ENCODE peak calls at places on chromosomes 2 and 18, in ten cellular contexts. One of them, this sample, is unnamed. For H3K9me3, the result is how much of the 10 kb centered on the place peaks cover.

GRCh38 chr18:25144835-25145234 is 207.1 kb downstream of the ZNF521 start:
- DNase-seq in T-helper 17 cell: no peak
- DNase-seq in lower lobe of right lung: no peak
- DNase-seq in adipocyte: peak
- DNase-seq in stomach: no peak
- DNase-seq in right cardiac atrium: peak
- DNase-seq in endodermal cell: no peak
- DNase-seq in WERI-Rb-1: no peak
- DNase-seq in AG04450: peak
- DNase-seq in cardiac muscle cell: no peak
- DNase-seq in this sample: no peak

GRCh38 chr2:111689174-111689573 is 194.8 kb downstream of the ANAPC1 start:
- DNase-seq in right cardiac atrium: no peak
- DNase-seq in endodermal cell: no peak
- DNase-seq in lower lobe of right lung: no peak
- DNase-seq in AG04450: no peak
- DNase-seq in adipocyte: no peak
- DNase-seq in WERI-Rb-1: no peak
- DNase-seq in stomach: no peak
- DNase-seq in cardiac muscle cell: no peak
- DNase-seq in T-helper 17 cell: no peak
- DNase-seq in this sample: no peak

GRCh38 chr18:26656944-26657536 is 108.7 kb upstream of the KCTD1 start:
- DNase-seq in adipocyte: peak
- DNase-seq in AG04450: peak
- DNase-seq in right cardiac atrium: peak
- DNase-seq in endodermal cell: peak
- DNase-seq in lower lobe of right lung: peak
- DNase-seq in cardiac muscle cell: peak
- DNase-seq in WERI-Rb-1: peak
- DNase-seq in stomach: peak
- DNase-seq in T-helper 17 cell: no peak
- DNase-seq in this sample: peak

GRCh38 chr2:104432401-104432800 is 421.5 kb upstream of the POU3F3 start:
- DNase-seq in endodermal cell: no peak
- DNase-seq in T-helper 17 cell: no peak
- DNase-seq in WERI-Rb-1: no peak
- DNase-seq in right cardiac atrium: no peak
- DNase-seq in lower lobe of right lung: no peak
- DNase-seq in AG04450: no peak
- DNase-seq in adipocyte: no peak
- DNase-seq in stomach: no peak
- DNase-seq in cardiac muscle cell: no peak
- DNase-seq in this sample: no peak

GRCh38 chr2:190679813-190680591 is 31.1 kb downstream of the NAB1 start:
- DNase-seq in right cardiac atrium: peak
- DNase-seq in endodermal cell: peak
- DNase-seq in cardiac muscle cell: peak
- DNase-seq in stomach: peak
- DNase-seq in T-helper 17 cell: peak
- DNase-seq in AG04450: no peak
- DNase-seq in WERI-Rb-1: peak
- DNase-seq in adipocyte: no peak
- DNase-seq in lower lobe of right lung: peak
- DNase-seq in this sample: peak

GRCh38 chr18:12308386-12309100 is 502 bp downstream of the TUBB6 start:
- DNase-seq in AG04450: peak
- DNase-seq in endodermal cell: peak
- DNase-seq in lower lobe of right lung: peak
- DNase-seq in stomach: peak
- DNase-seq in cardiac muscle cell: peak
- DNase-seq in WERI-Rb-1: peak
- DNase-seq in right cardiac atrium: peak
- DNase-seq in T-helper 17 cell: no peak
- DNase-seq in adipocyte: peak
- DNase-seq in this sample: peak

GRCh38 chr18:55319517-55319905 is 268.5 kb downstream of the TCF4 start:
- DNase-seq in AG04450: no peak
- DNase-seq in WERI-Rb-1: no peak
- DNase-seq in stomach: no peak
- DNase-seq in T-helper 17 cell: no peak
- DNase-seq in lower lobe of right lung: no peak
- DNase-seq in right cardiac atrium: no peak
- DNase-seq in endodermal cell: no peak
- DNase-seq in adipocyte: peak
- DNase-seq in cardiac muscle cell: no peak
- DNase-seq in this sample: no peak

GRCh38 chr2:238892796-238893195 is 44.9 kb downstream of the TWIST2 start:
- DNase-seq in adipocyte: no peak
- DNase-seq in T-helper 17 cell: no peak
- DNase-seq in right cardiac atrium: no peak
- DNase-seq in WERI-Rb-1: no peak
- DNase-seq in endodermal cell: no peak
- DNase-seq in stomach: no peak
- DNase-seq in cardiac muscle cell: no peak
- DNase-seq in lower lobe of right lung: no peak
- DNase-seq in AG04450: no peak
- DNase-seq in this sample: no peak

GRCh38 chr18:63368611-63369010 is 1.6 kb upstream of the KDSR start:
- DNase-seq in T-helper 17 cell: no peak
- DNase-seq in stomach: no peak
- DNase-seq in lower lobe of right lung: no peak
- DNase-seq in right cardiac atrium: no peak
- DNase-seq in adipocyte: peak
- DNase-seq in AG04450: no peak
- DNase-seq in endodermal cell: no peak
- DNase-seq in cardiac muscle cell: no peak
- DNase-seq in WERI-Rb-1: no peak
- DNase-seq in this sample: no peak

GRCh38 chr2:172305066-172305465 is 122.3 kb upstream of the ITGA6 start:
- DNase-seq in stomach: no peak
- DNase-seq in cardiac muscle cell: no peak
- DNase-seq in T-helper 17 cell: no peak
- DNase-seq in AG04450: no peak
- DNase-seq in adipocyte: no peak
- DNase-seq in WERI-Rb-1: no peak
- DNase-seq in right cardiac atrium: no peak
- DNase-seq in endodermal cell: no peak
- DNase-seq in lower lobe of right lung: no peak
- DNase-seq in this sample: no peak

GRCh38 chr2:239296020-239296932 is 104.5 kb downstream of the HDAC4 start:
- DNase-seq in right cardiac atrium: peak
- DNase-seq in adipocyte: no peak
- DNase-seq in T-helper 17 cell: no peak
- DNase-seq in lower lobe of right lung: no peak
- DNase-seq in AG04450: no peak
- DNase-seq in cardiac muscle cell: no peak
- DNase-seq in endodermal cell: peak
- DNase-seq in stomach: peak
- DNase-seq in WERI-Rb-1: no peak
- DNase-seq in this sample: no peak

GRCh38 chr2:140247451-140248205 is 1467.4 kb upstream of the NXPH2 start:
- DNase-seq in adipocyte: peak
- DNase-seq in AG04450: no peak
- DNase-seq in endodermal cell: no peak
- DNase-seq in cardiac muscle cell: no peak
- DNase-seq in stomach: no peak
- DNase-seq in right cardiac atrium: no peak
- DNase-seq in WERI-Rb-1: no peak
- DNase-seq in lower lobe of right lung: no peak
- DNase-seq in T-helper 17 cell: no peak
- DNase-seq in this sample: no peak

DNA sequence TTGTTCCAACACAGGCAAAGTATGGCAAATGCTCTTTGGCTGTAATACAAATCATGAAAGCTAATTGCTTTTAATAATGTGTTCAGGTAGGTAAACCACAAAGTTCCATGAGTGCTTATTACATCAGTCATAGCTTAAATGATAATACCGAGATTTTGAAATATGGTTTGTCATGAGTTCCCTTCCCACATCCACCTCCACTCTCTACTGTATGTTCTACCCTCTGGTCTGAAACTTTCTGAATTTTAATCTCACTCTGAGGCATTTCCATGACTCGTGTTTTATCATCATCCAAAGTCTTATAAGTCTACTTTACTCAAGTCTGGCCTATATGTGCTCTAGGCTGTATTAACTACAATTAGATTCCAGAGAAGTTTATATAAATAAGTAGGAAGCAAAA is 354.8 kb downstream of the AKAIN1 start:
- DNase-seq in cardiac muscle cell: no peak
- DNase-seq in WERI-Rb-1: no peak
- DNase-seq in endodermal cell: no peak
- DNase-seq in T-helper 17 cell: no peak
- DNase-seq in right cardiac atrium: no peak
- DNase-seq in stomach: no peak
- DNase-seq in AG04450: no peak
- DNase-seq in lower lobe of right lung: no peak
- DNase-seq in adipocyte: no peak
- DNase-seq in this sample: peak
- H3K9me3 ChIP-seq in cardiac muscle cell: under half
- H3K9me3 ChIP-seq in WERI-Rb-1: under half
- H3K9me3 ChIP-seq in endodermal cell: under half
- H3K9me3 ChIP-seq in T-helper 17 cell: under half
- H3K9me3 ChIP-seq in right cardiac atrium: under half
- H3K9me3 ChIP-seq in stomach: under half
- H3K9me3 ChIP-seq in AG04450: under half
- H3K9me3 ChIP-seq in lower lobe of right lung: under half
- H3K9me3 ChIP-seq in adipocyte: under half
- H3K9me3 ChIP-seq in this sample: under half

DNA sequence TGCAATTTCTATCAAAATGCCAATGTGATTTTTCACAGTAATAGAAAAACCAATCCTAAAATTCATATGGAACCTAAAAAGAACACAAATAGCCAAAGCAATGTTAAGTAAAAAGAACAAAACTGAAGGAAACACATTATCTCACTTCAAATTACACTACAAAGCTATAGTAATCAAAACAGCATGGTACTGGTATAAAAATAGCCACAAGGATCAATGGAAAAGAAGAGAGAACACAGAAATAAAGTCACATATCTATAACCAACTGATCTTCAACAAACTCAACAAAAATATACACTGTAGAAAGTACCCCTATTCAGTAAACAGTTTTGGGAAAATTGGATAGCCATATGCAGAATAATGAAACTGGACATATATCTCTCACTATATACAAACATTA is 252.2 kb upstream of the CYP26B1 start:
- DNase-seq in right cardiac atrium: no peak
- DNase-seq in WERI-Rb-1: no peak
- DNase-seq in T-helper 17 cell: no peak
- DNase-seq in endodermal cell: no peak
- DNase-seq in adipocyte: no peak
- DNase-seq in lower lobe of right lung: no peak
- DNase-seq in AG04450: no peak
- DNase-seq in cardiac muscle cell: no peak
- DNase-seq in stomach: no peak
- DNase-seq in this sample: no peak
- H3K9me3 ChIP-seq in right cardiac atrium: under half
- H3K9me3 ChIP-seq in WERI-Rb-1: under half
- H3K9me3 ChIP-seq in T-helper 17 cell: under half
- H3K9me3 ChIP-seq in endodermal cell: under half
- H3K9me3 ChIP-seq in adipocyte: under half
- H3K9me3 ChIP-seq in lower lobe of right lung: under half
- H3K9me3 ChIP-seq in AG04450: under half
- H3K9me3 ChIP-seq in cardiac muscle cell: under half
- H3K9me3 ChIP-seq in stomach: under half
- H3K9me3 ChIP-seq in this sample: under half

DNA sequence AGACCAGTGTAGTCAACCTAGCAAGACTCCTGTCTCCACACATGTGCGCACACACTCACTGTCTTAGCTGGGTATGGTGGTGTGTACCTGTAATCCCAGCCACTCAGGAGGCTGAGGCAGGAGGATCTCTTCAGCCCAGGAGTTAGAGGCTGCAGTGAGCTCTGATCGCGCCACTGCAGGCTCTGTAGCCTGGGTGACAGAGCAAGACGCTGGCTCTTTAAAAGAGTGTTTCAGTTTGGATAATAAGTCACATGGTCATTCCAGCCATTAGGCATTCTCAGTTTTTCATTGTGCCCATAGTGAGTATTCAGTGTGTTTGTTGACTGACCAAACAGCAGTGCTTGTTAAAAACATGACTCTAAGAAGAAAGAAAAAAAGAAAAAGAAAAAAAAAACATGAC is 31.0 kb downstream of the RAB10 start:
- DNase-seq in AG04450: no peak
- DNase-seq in WERI-Rb-1: no peak
- DNase-seq in endodermal cell: no peak
- DNase-seq in right cardiac atrium: no peak
- DNase-seq in T-helper 17 cell: no peak
- DNase-seq in adipocyte: no peak
- DNase-seq in stomach: no peak
- DNase-seq in lower lobe of right lung: no peak
- DNase-seq in cardiac muscle cell: no peak
- DNase-seq in this sample: no peak
- H3K9me3 ChIP-seq in AG04450: under half
- H3K9me3 ChIP-seq in WERI-Rb-1: under half
- H3K9me3 ChIP-seq in endodermal cell: under half
- H3K9me3 ChIP-seq in right cardiac atrium: under half
- H3K9me3 ChIP-seq in T-helper 17 cell: under half
- H3K9me3 ChIP-seq in adipocyte: under half
- H3K9me3 ChIP-seq in stomach: under half
- H3K9me3 ChIP-seq in lower lobe of right lung: under half
- H3K9me3 ChIP-seq in cardiac muscle cell: under half
- H3K9me3 ChIP-seq in this sample: under half

GRCh38 chr2:142174176-142174575 is 43.4 kb upstream of the LRP1B start:
- DNase-seq in right cardiac atrium: no peak
- DNase-seq in cardiac muscle cell: no peak
- DNase-seq in adipocyte: no peak
- DNase-seq in T-helper 17 cell: no peak
- DNase-seq in AG04450: no peak
- DNase-seq in stomach: no peak
- DNase-seq in endodermal cell: no peak
- DNase-seq in lower lobe of right lung: no peak
- DNase-seq in WERI-Rb-1: no peak
- DNase-seq in this sample: no peak
- H3K9me3 ChIP-seq in right cardiac atrium: under half
- H3K9me3 ChIP-seq in cardiac muscle cell: under half
- H3K9me3 ChIP-seq in adipocyte: under half
- H3K9me3 ChIP-seq in T-helper 17 cell: under half
- H3K9me3 ChIP-seq in AG04450: under half
- H3K9me3 ChIP-seq in stomach: under half
- H3K9me3 ChIP-seq in endodermal cell: under half
- H3K9me3 ChIP-seq in lower lobe of right lung: under half
- H3K9me3 ChIP-seq in WERI-Rb-1: under half
- H3K9me3 ChIP-seq in this sample: under half